ENCODE peak calls at places on chromosomes 12 and 14, in ten cellular contexts. X, T, H, A, Y, W, L, C, E and P are unnamed samples.

GRCh38 chr12:53999596-54000104 is 311 bp upstream of the HOXC9 start:
- DNase-seq in X (no peak), T (no peak), H (no peak), A (no peak), Y (no peak), W (no peak), L (no peak), C (no peak), E (peak; percentile 55), P (no peak)

GRCh38 chr12:77002382-77002781 is 63.0 kb downstream of the E2F7 start:
- DNase-seq in X (no peak), T (no peak), H (no peak), A (no peak), Y (no peak), W (no peak), L (no peak), C (no peak), E (no peak), P (no peak)

GRCh38 chr14:31465113-31465512 is 7.8 kb upstream of the DTD2 start:
- DNase-seq in X (no peak), T (no peak), H (no peak), A (no peak), Y (no peak), W (peak; percentile 41), L (no peak), C (no peak), E (no peak), P (no peak)

GRCh38 chr12:123243851-123244250 is 10.6 kb downstream of the MTRFR start:
- DNase-seq in X (no peak), T (no peak), H (no peak), A (no peak), Y (no peak), W (no peak), L (no peak), C (no peak), E (no peak), P (no peak)

GRCh38 chr14:98144964-98145363 is 1127.0 kb downstream of the BCL11B start:
- DNase-seq in X (no peak), T (no peak), H (no peak), A (no peak), Y (no peak), W (no peak), L (no peak), C (no peak), E (no peak), P (no peak)

GRCh38 chr12:909861-910260 is 39.6 kb downstream of the RAD52 start:
- DNase-seq in X (no peak), T (no peak), H (no peak), A (no peak), Y (no peak), W (no peak), L (no peak), C (no peak), E (no peak), P (no peak)

GRCh38 chr12:31522607-31523006 is 68.3 kb downstream of the DENND5B start:
- DNase-seq in X (no peak), T (no peak), H (no peak), A (no peak), Y (no peak), W (no peak), L (no peak), C (no peak), E (no peak), P (no peak)

GRCh38 chr14:104048758-104049496 is 36.6 kb upstream of the ASPG start:
- DNase-seq in X (no peak), T (no peak), H (no peak), A (peak; percentile 13), Y (no peak), W (peak; percentile 66), L (no peak), C (no peak), E (no peak), P (no peak)

GRCh38 chr12:95815635-95816212 is 25.2 kb upstream of the NTN4 start:
- DNase-seq in X (no peak), T (no peak), H (no peak), A (no peak), Y (no peak), W (peak; percentile 63), L (no peak), C (no peak), E (no peak), P (no peak)

GRCh38 chr12:108713471-108713870 is 17.8 kb downstream of the CORO1C start:
- DNase-seq in X (no peak), T (no peak), H (no peak), A (no peak), Y (no peak), W (no peak), L (no peak), C (no peak), E (no peak), P (no peak)